ENCODE peak calls at places on chromosomes 7 and 10, in four cellular contexts. One of them, this sample, is unnamed.

GRCh38 chr10:61784354-61785131 is 117.0 kb upstream of the ARID5B start:
- DNase-seq in cardiac fibroblast: no peak
- DNase-seq in CD4-positive, alpha-beta T cell: no peak
- DNase-seq in H1: no peak
- DNase-seq in this sample: no peak

GRCh38 chr10:118832242-118832651 is 77.5 kb upstream of the CACUL1 start:
- DNase-seq in cardiac fibroblast: peak
- DNase-seq in CD4-positive, alpha-beta T cell: no peak
- DNase-seq in H1: no peak
- DNase-seq in this sample: no peak

GRCh38 chr10:10860455-10860976 is 157.2 kb upstream of the CELF2 start:
- DNase-seq in cardiac fibroblast: no peak
- DNase-seq in CD4-positive, alpha-beta T cell: no peak
- DNase-seq in H1: no peak
- DNase-seq in this sample: no peak

GRCh38 chr7:46169384-46169755 is 248.3 kb upstream of the IGFBP3 start:
- DNase-seq in cardiac fibroblast: no peak
- DNase-seq in CD4-positive, alpha-beta T cell: no peak
- DNase-seq in H1: no peak
- DNase-seq in this sample: no peak

GRCh38 chr10:119030421-119031250 is 1.1 kb downstream of the NANOS1 start:
- DNase-seq in cardiac fibroblast: peak
- DNase-seq in CD4-positive, alpha-beta T cell: peak
- DNase-seq in H1: no peak
- DNase-seq in this sample: peak

GRCh38 chr7:95690367-95690947 is 81.9 kb upstream of the DYNC1I1 start:
- DNase-seq in cardiac fibroblast: peak
- DNase-seq in CD4-positive, alpha-beta T cell: no peak
- DNase-seq in H1: no peak
- DNase-seq in this sample: peak

GRCh38 chr7:945147-945555 is 9.3 kb downstream of the ADAP1 start:
- DNase-seq in cardiac fibroblast: no peak
- DNase-seq in CD4-positive, alpha-beta T cell: no peak
- DNase-seq in H1: no peak
- DNase-seq in this sample: no peak

GRCh38 chr10:11959966-11960365 is 82.6 kb downstream of the UPF2 start:
- DNase-seq in cardiac fibroblast: no peak
- DNase-seq in CD4-positive, alpha-beta T cell: no peak
- DNase-seq in H1: no peak
- DNase-seq in this sample: no peak

GRCh38 chr7:40959955-40960354 is 742.9 kb downstream of the INHBA start:
- DNase-seq in cardiac fibroblast: no peak
- DNase-seq in CD4-positive, alpha-beta T cell: no peak
- DNase-seq in H1: no peak
- DNase-seq in this sample: no peak

GRCh38 chr7:4765776-4766490 is 9.5 kb upstream of the AP5Z1 start:
- DNase-seq in cardiac fibroblast: no peak
- DNase-seq in CD4-positive, alpha-beta T cell: no peak
- DNase-seq in H1: no peak
- DNase-seq in this sample: no peak

GRCh38 chr10:113267616-113268015 is 285.2 kb upstream of the HABP2 start:
- DNase-seq in cardiac fibroblast: no peak
- DNase-seq in CD4-positive, alpha-beta T cell: no peak
- DNase-seq in H1: no peak
- DNase-seq in this sample: no peak

GRCh38 chr10:95833038-95833673 is 74.6 kb upstream of the CC2D2B start:
- DNase-seq in cardiac fibroblast: no peak
- DNase-seq in CD4-positive, alpha-beta T cell: no peak
- DNase-seq in H1: no peak
- DNase-seq in this sample: no peak

GRCh38 chr10:4132216-4132556 is 347.2 kb upstream of the KLF6 start:
- DNase-seq in cardiac fibroblast: no peak
- DNase-seq in CD4-positive, alpha-beta T cell: no peak
- DNase-seq in H1: no peak
- DNase-seq in this sample: no peak

GRCh38 chr10:1399431-1400120 is 337.7 kb downstream of the ADARB2 start:
- DNase-seq in cardiac fibroblast: no peak
- DNase-seq in CD4-positive, alpha-beta T cell: no peak
- DNase-seq in H1: no peak
- DNase-seq in this sample: no peak

GRCh38 chr7:66173856-66174255 is 31.3 kb upstream of the TPST1 start:
- DNase-seq in cardiac fibroblast: no peak
- DNase-seq in CD4-positive, alpha-beta T cell: no peak
- DNase-seq in H1: no peak
- DNase-seq in this sample: no peak

GRCh38 chr7:137572071-137572784 is 228.7 kb upstream of the PTN start:
- DNase-seq in cardiac fibroblast: peak
- DNase-seq in CD4-positive, alpha-beta T cell: no peak
- DNase-seq in H1: no peak
- DNase-seq in this sample: no peak

GRCh38 chr10:113959383-113959760 is 84.3 kb upstream of the ADRB1 start:
- DNase-seq in cardiac fibroblast: no peak
- DNase-seq in CD4-positive, alpha-beta T cell: no peak
- DNase-seq in H1: no peak
- DNase-seq in this sample: peak

GRCh38 chr7:42832672-42833071 is 79.2 kb downstream of the C7orf25 start:
- DNase-seq in cardiac fibroblast: no peak
- DNase-seq in CD4-positive, alpha-beta T cell: no peak
- DNase-seq in H1: no peak
- DNase-seq in this sample: no peak

GRCh38 chr7:42831953-42832522 is 79.8 kb downstream of the C7orf25 start:
- DNase-seq in cardiac fibroblast: no peak
- DNase-seq in CD4-positive, alpha-beta T cell: no peak
- DNase-seq in H1: no peak
- DNase-seq in this sample: no peak

GRCh38 chr7:42833411-42833810 is 78.5 kb downstream of the C7orf25 start:
- DNase-seq in cardiac fibroblast: no peak
- DNase-seq in CD4-positive, alpha-beta T cell: no peak
- DNase-seq in H1: no peak
- DNase-seq in this sample: no peak

DNA sequence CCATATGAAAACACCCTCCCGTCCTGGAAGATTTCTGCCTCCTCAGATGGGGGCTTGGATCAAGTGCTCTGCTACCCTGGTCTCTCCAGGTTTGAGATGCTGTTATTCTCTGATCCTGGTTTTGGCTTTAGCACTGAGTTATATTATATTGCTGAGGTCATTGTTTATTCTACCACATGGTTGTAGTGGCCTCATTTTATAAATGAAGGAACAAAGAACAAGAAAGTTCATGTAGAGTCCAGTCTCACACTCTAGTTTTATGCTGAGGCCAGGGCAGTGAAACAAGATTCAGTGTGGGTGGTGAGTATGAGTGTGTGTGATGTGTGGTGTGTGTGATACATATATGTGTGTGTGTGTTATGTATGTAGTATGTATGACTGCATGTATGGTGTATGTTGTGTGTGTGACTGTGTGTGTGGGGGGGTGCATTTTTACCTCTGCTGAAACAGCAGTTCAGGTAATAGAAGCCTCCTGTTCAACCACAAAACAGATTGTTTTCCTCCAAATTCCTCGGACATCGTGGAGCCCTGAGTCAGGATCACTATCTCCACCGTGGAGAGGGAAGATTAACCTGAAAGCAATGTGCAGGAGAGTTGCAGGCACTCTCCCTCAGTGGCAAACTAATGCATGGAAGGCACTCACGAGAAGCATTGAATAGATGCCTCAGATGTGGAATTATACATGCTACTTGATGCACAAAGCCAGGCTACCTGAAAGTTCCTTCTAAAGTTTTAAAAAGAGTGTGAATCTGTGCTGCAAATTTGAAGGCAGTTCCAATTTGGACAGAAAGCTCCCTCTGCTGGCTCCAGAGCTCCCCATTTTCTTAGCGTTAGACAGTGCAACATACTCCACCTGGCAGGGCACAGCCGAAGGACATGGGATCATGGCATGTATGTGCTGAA is 80.6 kb downstream of the C7orf25 start:
- DNase-seq in cardiac fibroblast: peak
- DNase-seq in CD4-positive, alpha-beta T cell: no peak
- DNase-seq in H1: no peak
- DNase-seq in this sample: no peak
- TF ChIP-seq CTCF in cardiac fibroblast: peak
- TF ChIP-seq CTCF in CD4-positive, alpha-beta T cell: no peak
- TF ChIP-seq CTCF in H1: peak
- TF ChIP-seq CTCF in this sample: peak

GRCh38 chr10:125979976-125980375 is 83.6 kb downstream of the FANK1 start:
- DNase-seq in cardiac fibroblast: no peak
- DNase-seq in CD4-positive, alpha-beta T cell: no peak
- DNase-seq in H1: no peak
- DNase-seq in this sample: no peak

GRCh38 chr10:125983161-125983560 is 86.8 kb downstream of the FANK1 start:
- DNase-seq in cardiac fibroblast: no peak
- DNase-seq in CD4-positive, alpha-beta T cell: no peak
- DNase-seq in H1: no peak
- DNase-seq in this sample: no peak

GRCh38 chr10:125982256-125982948 is 86.0 kb downstream of the FANK1 start:
- DNase-seq in cardiac fibroblast: peak
- DNase-seq in CD4-positive, alpha-beta T cell: no peak
- DNase-seq in H1: peak
- DNase-seq in this sample: peak

GRCh38 chr10:125980521-125980920 is 84.2 kb downstream of the FANK1 start:
- DNase-seq in cardiac fibroblast: no peak
- DNase-seq in CD4-positive, alpha-beta T cell: no peak
- DNase-seq in H1: no peak
- DNase-seq in this sample: no peak

GRCh38 chr10:125977206-125977605 is 80.8 kb downstream of the FANK1 start:
- DNase-seq in cardiac fibroblast: no peak
- DNase-seq in CD4-positive, alpha-beta T cell: no peak
- DNase-seq in H1: no peak
- DNase-seq in this sample: no peak
- TF ChIP-seq CTCF in cardiac fibroblast: peak
- TF ChIP-seq CTCF in CD4-positive, alpha-beta T cell: no peak
- TF ChIP-seq CTCF in H1: peak
- TF ChIP-seq CTCF in this sample: peak

DNA sequence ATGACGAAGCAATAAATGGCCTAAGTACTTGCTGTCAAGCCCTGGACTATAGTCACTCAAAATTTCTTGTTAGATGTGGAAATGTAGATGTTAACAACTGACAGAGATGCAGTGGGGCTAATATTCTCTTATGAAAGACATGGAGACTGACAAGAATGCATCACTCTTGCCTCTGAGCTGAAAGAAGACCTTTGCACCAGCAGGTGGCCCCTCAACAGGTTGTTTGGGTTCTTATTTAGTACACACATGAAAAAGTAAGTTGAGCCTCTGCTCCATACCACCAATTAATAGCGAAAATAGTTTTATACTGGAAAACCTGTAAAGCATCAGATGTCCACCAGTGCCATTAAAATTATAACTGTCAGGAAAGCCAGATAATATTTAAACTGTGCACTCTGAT is 26.2 kb upstream of the FAM13C start:
- DNase-seq in cardiac fibroblast: no peak
- DNase-seq in CD4-positive, alpha-beta T cell: no peak
- DNase-seq in H1: no peak
- DNase-seq in this sample: no peak
- TF ChIP-seq CTCF in cardiac fibroblast: no peak
- TF ChIP-seq CTCF in CD4-positive, alpha-beta T cell: no peak
- TF ChIP-seq CTCF in H1: peak
- TF ChIP-seq CTCF in this sample: no peak

DNA sequence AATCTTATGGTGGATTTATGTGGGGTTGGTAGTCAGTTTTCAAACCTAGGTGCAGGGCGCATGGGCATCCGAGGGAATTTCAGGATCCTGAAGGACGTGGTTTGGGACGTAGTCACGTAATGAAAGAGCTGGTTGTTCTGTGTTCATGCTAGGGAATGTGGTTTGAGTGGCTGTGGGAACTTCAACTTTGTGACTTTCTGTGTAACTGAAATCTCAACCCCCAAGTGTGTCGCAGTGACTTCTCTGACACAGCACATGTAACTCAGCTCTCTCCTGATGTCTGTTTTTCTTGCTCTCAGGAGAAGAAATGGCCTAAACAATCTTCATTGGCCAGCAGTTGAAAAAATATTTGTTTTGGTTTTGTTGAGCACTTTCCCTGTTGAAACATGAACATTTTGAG is 199.0 kb downstream of the PTEN start:
- DNase-seq in cardiac fibroblast: no peak
- DNase-seq in CD4-positive, alpha-beta T cell: no peak
- DNase-seq in H1: no peak
- DNase-seq in this sample: peak
- TF ChIP-seq CTCF in cardiac fibroblast: no peak
- TF ChIP-seq CTCF in CD4-positive, alpha-beta T cell: no peak
- TF ChIP-seq CTCF in H1: no peak
- TF ChIP-seq CTCF in this sample: no peak

GRCh38 chr7:51142741-51143390 is 173.7 kb downstream of the COBL start:
- DNase-seq in cardiac fibroblast: no peak
- DNase-seq in CD4-positive, alpha-beta T cell: no peak
- DNase-seq in H1: no peak
- DNase-seq in this sample: no peak
- TF ChIP-seq CTCF in cardiac fibroblast: no peak
- TF ChIP-seq CTCF in CD4-positive, alpha-beta T cell: no peak
- TF ChIP-seq CTCF in H1: no peak
- TF ChIP-seq CTCF in this sample: no peak

GRCh38 chr7:44308741-44309270 is 16.6 kb downstream of the CAMK2B start:
- DNase-seq in cardiac fibroblast: no peak
- DNase-seq in CD4-positive, alpha-beta T cell: no peak
- DNase-seq in H1: no peak
- DNase-seq in this sample: peak

GRCh38 chr7:44305564-44306507 is 19.6 kb downstream of the CAMK2B start:
- DNase-seq in cardiac fibroblast: no peak
- DNase-seq in CD4-positive, alpha-beta T cell: no peak
- DNase-seq in H1: no peak
- DNase-seq in this sample: peak

GRCh38 chr7:44306608-44307007 is 18.8 kb downstream of the CAMK2B start:
- DNase-seq in cardiac fibroblast: no peak
- DNase-seq in CD4-positive, alpha-beta T cell: no peak
- DNase-seq in H1: no peak
- DNase-seq in this sample: peak

GRCh38 chr7:44307905-44308740 is 17.3 kb downstream of the CAMK2B start:
- DNase-seq in cardiac fibroblast: no peak
- DNase-seq in CD4-positive, alpha-beta T cell: no peak
- DNase-seq in H1: no peak
- DNase-seq in this sample: peak

GRCh38 chr7:44307301-44307900 is 18.0 kb downstream of the CAMK2B start:
- DNase-seq in cardiac fibroblast: peak
- DNase-seq in CD4-positive, alpha-beta T cell: no peak
- DNase-seq in H1: no peak
- DNase-seq in this sample: peak
- TF ChIP-seq CTCF in cardiac fibroblast: peak
- TF ChIP-seq CTCF in CD4-positive, alpha-beta T cell: no peak
- TF ChIP-seq CTCF in H1: peak
- TF ChIP-seq CTCF in this sample: peak

GRCh38 chr7:68823996-68824780 is 774.1 kb upstream of the AUTS2 start:
- DNase-seq in cardiac fibroblast: no peak
- DNase-seq in CD4-positive, alpha-beta T cell: no peak
- DNase-seq in H1: no peak
- DNase-seq in this sample: no peak
- TF ChIP-seq CTCF in cardiac fibroblast: no peak
- TF ChIP-seq CTCF in CD4-positive, alpha-beta T cell: no peak
- TF ChIP-seq CTCF in H1: no peak
- TF ChIP-seq CTCF in this sample: no peak

This sample was measured in GM10248.